ENCODE peak calls at places on chromosomes 16 and 17, in four cellular contexts. One of them, this sample, is unnamed.

GRCh38 chr17:68777856-68778694 is 176.9 kb upstream of the FAM20A start:
- DNase-seq in stimulated activated CD4-positive, alpha-beta T cell treated with anti-CD3 and anti-CD28 coated beads, Interleukin-1b, Interleukin-23, amount 100 ng/mL, for 24 hours: no peak
- DNase-seq in ureter: no peak
- DNase-seq in RCC 7860: no peak
- DNase-seq in this sample: no peak

GRCh38 chr16:89320717-89321501 is 103.4 kb downstream of the ZNF778 start:
- DNase-seq in stimulated activated CD4-positive, alpha-beta T cell treated with anti-CD3 and anti-CD28 coated beads, Interleukin-1b, Interleukin-23, amount 100 ng/mL, for 24 hours: no peak
- DNase-seq in ureter: no peak
- DNase-seq in RCC 7860: peak
- DNase-seq in this sample: no peak

GRCh38 chr17:50920891-50921595 is 54.9 kb upstream of the TOB1 start:
- DNase-seq in stimulated activated CD4-positive, alpha-beta T cell treated with anti-CD3 and anti-CD28 coated beads, Interleukin-1b, Interleukin-23, amount 100 ng/mL, for 24 hours: no peak
- DNase-seq in ureter: no peak
- DNase-seq in RCC 7860: no peak
- DNase-seq in this sample: no peak

GRCh38 chr17:81287741-81288430 is 7.2 kb downstream of the SLC38A10 start:
- DNase-seq in stimulated activated CD4-positive, alpha-beta T cell treated with anti-CD3 and anti-CD28 coated beads, Interleukin-1b, Interleukin-23, amount 100 ng/mL, for 24 hours: no peak
- DNase-seq in RCC 7860: no peak
- DNase-seq in ureter: no peak
- DNase-seq in this sample: no peak

GRCh38 chr17:4492762-4493561 is 5.7 kb upstream of the SPNS2 start:
- DNase-seq in ureter: no peak
- DNase-seq in stimulated activated CD4-positive, alpha-beta T cell treated with anti-CD3 and anti-CD28 coated beads, Interleukin-1b, Interleukin-23, amount 100 ng/mL, for 24 hours: no peak
- DNase-seq in RCC 7860: no peak
- DNase-seq in this sample: no peak

GRCh38 chr16:46690281-46691178 is 1.1 kb downstream of the ORC6 start:
- DNase-seq in stimulated activated CD4-positive, alpha-beta T cell treated with anti-CD3 and anti-CD28 coated beads, Interleukin-1b, Interleukin-23, amount 100 ng/mL, for 24 hours: no peak
- DNase-seq in RCC 7860: no peak
- DNase-seq in ureter: no peak
- DNase-seq in this sample: no peak

GRCh38 chr16:15782573-15783365 is 74.1 kb downstream of the MYH11 start:
- DNase-seq in RCC 7860: no peak
- DNase-seq in ureter: no peak
- DNase-seq in stimulated activated CD4-positive, alpha-beta T cell treated with anti-CD3 and anti-CD28 coated beads, Interleukin-1b, Interleukin-23, amount 100 ng/mL, for 24 hours: no peak
- DNase-seq in this sample: no peak

GRCh38 chr16:82507271-82507670 is 119.5 kb upstream of the CDH13 start:
- DNase-seq in ureter: no peak
- DNase-seq in stimulated activated CD4-positive, alpha-beta T cell treated with anti-CD3 and anti-CD28 coated beads, Interleukin-1b, Interleukin-23, amount 100 ng/mL, for 24 hours: no peak
- DNase-seq in RCC 7860: no peak
- DNase-seq in this sample: no peak

GRCh38 chr17:1322469-1322868 is 43.0 kb downstream of the TRARG1 start:
- DNase-seq in ureter: no peak
- DNase-seq in RCC 7860: no peak
- DNase-seq in stimulated activated CD4-positive, alpha-beta T cell treated with anti-CD3 and anti-CD28 coated beads, Interleukin-1b, Interleukin-23, amount 100 ng/mL, for 24 hours: no peak
- DNase-seq in this sample: no peak

GRCh38 chr16:84254080-84254479 is 14.3 kb upstream of the KCNG4 start:
- DNase-seq in stimulated activated CD4-positive, alpha-beta T cell treated with anti-CD3 and anti-CD28 coated beads, Interleukin-1b, Interleukin-23, amount 100 ng/mL, for 24 hours: no peak
- DNase-seq in ureter: no peak
- DNase-seq in RCC 7860: no peak
- DNase-seq in this sample: no peak

GRCh38 chr16:30069575-30070462 is 4.3 kb downstream of the ALDOA start:
- DNase-seq in stimulated activated CD4-positive, alpha-beta T cell treated with anti-CD3 and anti-CD28 coated beads, Interleukin-1b, Interleukin-23, amount 100 ng/mL, for 24 hours: no peak
- DNase-seq in RCC 7860: no peak
- DNase-seq in ureter: no peak
- DNase-seq in this sample: no peak

GRCh38 chr16:69405757-69406156 is 18.7 kb upstream of the CYB5B start:
- DNase-seq in stimulated activated CD4-positive, alpha-beta T cell treated with anti-CD3 and anti-CD28 coated beads, Interleukin-1b, Interleukin-23, amount 100 ng/mL, for 24 hours: no peak
- DNase-seq in ureter: no peak
- DNase-seq in RCC 7860: no peak
- DNase-seq in this sample: no peak

This sample was measured in SIG-M5.